ENCODE peak calls at places on chromosomes 2 and 18, in five cellular contexts. I is skeletal muscle cell; A is CD4-positive, alpha-beta T cell; B is SHP77 treated with DMSO at 0.1 percent for 48 hours; C is GM10248. U is an unnamed sample.

GRCh38 chr2:231613054-231613654 is 20.5 kb downstream of the TEX44 start:
- DNase-seq in A (no peak), B (no peak), I (no peak), C (no peak), U (no peak)

GRCh38 chr2:79824086-79824786 is 311.4 kb downstream of the CTNNA2 start:
- DNase-seq in A (no peak), I (no peak), B (no peak), C (no peak), U (no peak)

GRCh38 chr2:9179572-9180201 is 26.9 kb upstream of the ASAP2 start:
- DNase-seq in A (no peak), I (peak), C (no peak), B (no peak), U (peak)

GRCh38 chr2:84458436-84459027 is 548 bp downstream of the SUCLG1 start:
- DNase-seq in B (no peak), A (peak), I (no peak), C (peak), U (no peak)

GRCh38 chr2:191276792-191277465 is 31.7 kb downstream of the MYO1B start:
- DNase-seq in A (no peak), B (no peak), C (no peak), I (no peak), U (no peak)

GRCh38 chr2:108594982-108595464 is 60.8 kb downstream of the LIMS1 start:
- DNase-seq in B (no peak), C (no peak), A (no peak), I (peak), U (no peak)

GRCh38 chr2:139544452-139544851 is 764.3 kb upstream of the NXPH2 start:
- DNase-seq in I (no peak), A (no peak), C (no peak), B (no peak), U (no peak)

GRCh38 chr2:109516445-109517117 is 97.2 kb downstream of the SEPTIN10 start:
- DNase-seq in C (peak), B (peak), A (no peak), I (no peak), U (no peak)

GRCh38 chr18:13710460-13710859 is 15.9 kb downstream of the FAM210A start:
- DNase-seq in A (no peak), C (no peak), B (no peak), I (no peak), U (no peak)

GRCh38 chr18:70627100-70627802 is 338.4 kb downstream of the SOCS6 start:
- DNase-seq in C (no peak), B (no peak), A (no peak), I (no peak), U (no peak)

GRCh38 chr2:179974743-179975142 is 32.4 kb downstream of the CWC22 start:
- DNase-seq in A (no peak), C (no peak), B (no peak), I (no peak), U (no peak)

GRCh38 chr2:71154798-71155197 is 24.4 kb downstream of the MPHOSPH10 start:
- DNase-seq in I (no peak), B (no peak), C (peak), A (no peak), U (no peak)

GRCh38 chr18:3177902-3178687 is 41.7 kb downstream of the MYOM1 start:
- DNase-seq in A (no peak), C (peak), I (no peak), B (peak), U (no peak)

GRCh38 chr2:15846626-15847025 is 93.7 kb upstream of the MYCN start:
- DNase-seq in C (no peak), B (no peak), A (no peak), I (no peak), U (no peak)

GRCh38 chr2:230335461-230335863 is 8.5 kb downstream of the SP140L start:
- DNase-seq in A (no peak), I (no peak), B (no peak), C (no peak), U (no peak)

GRCh38 chr2:160566717-160567116 is 73.1 kb upstream of the RBMS1 start:
- DNase-seq in C (no peak), I (peak), A (no peak), B (no peak), U (peak)

GRCh38 chr2:144452169-144453038 is 67.5 kb downstream of the ZEB2 start:
- DNase-seq in I (no peak), C (no peak), A (no peak), B (peak), U (no peak)

GRCh38 chr2:181948227-181948626 is 37.4 kb upstream of the PPP1R1C start:
- DNase-seq in I (no peak), A (no peak), B (no peak), C (no peak), U (no peak)

GRCh38 chr2:64455031-64455332 is 1.0 kb downstream of the LGALSL start:
- DNase-seq in A (no peak), C (no peak), B (no peak), I (no peak), U (no peak)

GRCh38 chr2:14543284-14543683 is 89.2 kb upstream of the LRATD1 start:
- DNase-seq in B (peak), I (no peak), A (no peak), C (no peak), U (no peak)

GRCh38 chr2:52542297-52542696 is 1225.3 kb upstream of the CHAC2 start:
- DNase-seq in B (no peak), I (no peak), A (no peak), C (no peak), U (no peak)

GRCh38 chr2:214139630-214140284 is 271.1 kb upstream of the VWC2L start:
- DNase-seq in C (no peak), B (no peak), A (no peak), I (no peak), U (peak)

GRCh38 chr2:72934683-72935610 is 17.6 kb downstream of the EMX1 start:
- DNase-seq in I (no peak), B (peak), C (peak), A (no peak), U (no peak)

GRCh38 chr2:224412064-224412921 is 10.4 kb upstream of the FAM124B start:
- DNase-seq in A (no peak), C (no peak), I (no peak), B (no peak), U (peak)

GRCh38 chr18:48866028-48866733 is 84.6 kb downstream of the SMAD7 start:
- DNase-seq in I (peak), A (no peak), B (peak), C (no peak), U (peak)

GRCh38 chr2:3322311-3322970 is 55.2 kb downstream of the EIPR1 start:
- DNase-seq in C (no peak), B (no peak), A (no peak), I (no peak), U (no peak)

GRCh38 chr2:204280239-204280638 is 265.0 kb upstream of the PARD3B start:
- DNase-seq in B (no peak), C (no peak), I (peak), A (no peak), U (no peak)

GRCh38 chr2:177295479-177295878 is 31.0 kb upstream of the NFE2L2 start:
- DNase-seq in A (no peak), C (no peak), B (no peak), I (peak), U (peak)

GRCh38 chr18:76382265-76382664 is 112.8 kb downstream of the ZNF516 start:
- DNase-seq in C (no peak), A (no peak), I (no peak), B (no peak), U (no peak)

GRCh38 chr2:11477994-11478393 is 12.0 kb upstream of the E2F6 start:
- DNase-seq in I (peak), A (peak), C (peak), B (peak), U (peak)

GRCh38 chr2:231364961-231365810 is 30.3 kb upstream of the B3GNT7 start:
- DNase-seq in B (peak), A (no peak), I (peak), C (no peak), U (peak)

GRCh38 chr2:40625849-40626248 is 174.0 kb upstream of the SLC8A1 start:
- DNase-seq in B (no peak), C (no peak), A (no peak), I (peak), U (peak)

GRCh38 chr2:9736008-9736407 is 105.2 kb upstream of the YWHAQ start:
- DNase-seq in C (no peak), I (no peak), B (no peak), A (no peak), U (no peak)

GRCh38 chr2:241796610-241797138 is 12.3 kb upstream of the NEU4 start:
- DNase-seq in A (no peak), B (no peak), C (no peak), I (no peak), U (no peak)